ENCODE peak calls at places on chromosomes 13 and 19, in seven cellular contexts. R is SK-N-SH, C is AG04450, U is lower lobe of right lung, Z is sigmoid colon, Q is ascending aorta, W is neuronal stem cell. F is an unnamed sample.
A peak's percentile ranks its signal among the peaks of the same experiment; 100 is the strongest.

GRCh38 chr13:113519556-113519955 is 29.0 kb upstream of the DCUN1D2 start:
- DNase-seq in Q (peak; percentile 42), R (no peak), C (no peak), W (no peak), U (no peak), Z (no peak), F (no peak)

GRCh38 chr13:111561091-111561778 is 240.8 kb downstream of the TEX29 start:
- DNase-seq in Q (no peak), R (no peak), U (no peak), Z (no peak), W (no peak), C (no peak), F (no peak)

GRCh38 chr19:30656520-30657100 is 284.4 kb downstream of the ZNF536 start:
- DNase-seq in W (no peak), R (no peak), Q (peak; percentile 31), C (no peak), Z (no peak), U (no peak), F (no peak)

GRCh38 chr13:50085063-50085462 is 69.8 kb downstream of the KCNRG start:
- DNase-seq in C (no peak), R (no peak), W (peak; percentile 32), Q (no peak), Z (no peak), U (no peak), F (no peak)

GRCh38 chr13:45331981-45332830 is 8.8 kb downstream of the TPT1 start:
- DNase-seq in W (no peak), R (no peak), U (no peak), Q (peak; percentile 81), C (no peak), Z (no peak), F (peak; percentile 72)

GRCh38 chr19:35560271-35560670 is 3.2 kb downstream of the ATP4A start:
- DNase-seq in U (no peak), Q (no peak), Z (no peak), W (no peak), C (no peak), R (no peak), F (no peak)

GRCh38 chr13:40433577-40433976 is 232.9 kb downstream of the FOXO1 start:
- DNase-seq in C (no peak), Z (no peak), U (no peak), Q (no peak), W (no peak), R (no peak), F (no peak)

GRCh38 chr19:30064776-30065494 is 122.9 kb downstream of the URI1 start:
- DNase-seq in Q (peak; percentile 56), Z (no peak), U (no peak), C (no peak), R (peak; percentile 40), W (no peak), F (no peak)

GRCh38 chr13:98039964-98040363 is 86.5 kb downstream of the IPO5 start:
- DNase-seq in U (no peak), R (no peak), C (no peak), Q (no peak), Z (no peak), W (no peak), F (no peak)

GRCh38 chr13:110771194-110771593 is 57.7 kb downstream of the ING1 start:
- DNase-seq in R (no peak), W (no peak), U (no peak), Z (no peak), C (no peak), Q (no peak), F (no peak)

GRCh38 chr19:57978586-57979289 is 4.4 kb upstream of the C19orf18 start:
- DNase-seq in U (no peak), W (no peak), R (no peak), Z (no peak), Q (no peak), C (no peak), F (no peak)

GRCh38 chr13:30037306-30037705 is 186.9 kb upstream of the UBL3 start:
- DNase-seq in C (no peak), Q (no peak), U (no peak), R (peak; percentile 51), W (peak; percentile 49), Z (no peak), F (no peak)

GRCh38 chr13:106372199-106373160 is 163.0 kb downstream of the EFNB2 start:
- DNase-seq in C (no peak), R (no peak), Z (no peak), U (no peak), W (no peak), Q (no peak), F (peak; percentile 77)

GRCh38 chr19:7926021-7926726 is at the start of gene CTXN1:
- DNase-seq in Q (peak; percentile 83), W (peak; percentile 72), C (no peak), R (peak; percentile 94), Z (peak; percentile 88), U (peak; percentile 74), F (no peak)

GRCh38 chr13:30318026-30318425 is 10.7 kb upstream of the KATNAL1 start:
- DNase-seq in C (no peak), W (no peak), Q (no peak), U (no peak), Z (no peak), R (no peak), F (no peak)

GRCh38 chr13:111948811-111949210 is 118.1 kb upstream of the SOX1 start:
- DNase-seq in Z (no peak), U (no peak), W (no peak), C (no peak), Q (no peak), R (no peak), F (no peak)

GRCh38 chr13:60453490-60453889 is 56.5 kb downstream of the TDRD3 start:
- DNase-seq in U (no peak), C (no peak), W (no peak), Z (no peak), R (no peak), Q (no peak), F (no peak)

GRCh38 chr19:19406878-19407639 is 1.6 kb downstream of the GATAD2A start:
- DNase-seq in Z (peak; percentile 75), C (no peak), Q (no peak), W (no peak), R (no peak), U (peak; percentile 57), F (no peak)

GRCh38 chr19:58357798-58358145 is 4.5 kb upstream of the A1BG start:
- DNase-seq in R (no peak), U (peak; percentile 39), W (no peak), C (no peak), Q (no peak), Z (no peak), F (no peak)

GRCh38 chr13:40189426-40189825 is 477.0 kb downstream of the FOXO1 start:
- DNase-seq in U (no peak), W (no peak), C (no peak), Z (no peak), Q (no peak), R (no peak), F (no peak)

GRCh38 chr13:85313761-85314503 is 485.3 kb downstream of the SLITRK6 start:
- DNase-seq in Q (no peak), W (no peak), R (peak; percentile 24), C (no peak), U (no peak), Z (no peak), F (peak; percentile 4)

GRCh38 chr19:21841081-21841783 is 5.2 kb upstream of the ZNF43 start:
- DNase-seq in C (no peak), U (no peak), W (no peak), R (no peak), Q (no peak), Z (no peak), F (no peak)

GRCh38 chr13:74443623-74444022 is 309.4 kb upstream of the KLF12 start:
- DNase-seq in W (no peak), C (peak; percentile 60), Q (no peak), U (no peak), Z (no peak), R (no peak), F (peak; percentile 37)

GRCh38 chr19:4583961-4584669 is 24.6 kb upstream of the SEMA6B start:
- DNase-seq in Z (no peak), Q (no peak), W (peak; percentile 71), R (peak; percentile 87), C (no peak), U (no peak), F (no peak)

GRCh38 chr19:46815833-46816627 is 27.6 kb upstream of the SLC1A5 start:
- DNase-seq in C (no peak), R (no peak), Z (no peak), W (no peak), Q (no peak), U (no peak), F (no peak)

DNA sequence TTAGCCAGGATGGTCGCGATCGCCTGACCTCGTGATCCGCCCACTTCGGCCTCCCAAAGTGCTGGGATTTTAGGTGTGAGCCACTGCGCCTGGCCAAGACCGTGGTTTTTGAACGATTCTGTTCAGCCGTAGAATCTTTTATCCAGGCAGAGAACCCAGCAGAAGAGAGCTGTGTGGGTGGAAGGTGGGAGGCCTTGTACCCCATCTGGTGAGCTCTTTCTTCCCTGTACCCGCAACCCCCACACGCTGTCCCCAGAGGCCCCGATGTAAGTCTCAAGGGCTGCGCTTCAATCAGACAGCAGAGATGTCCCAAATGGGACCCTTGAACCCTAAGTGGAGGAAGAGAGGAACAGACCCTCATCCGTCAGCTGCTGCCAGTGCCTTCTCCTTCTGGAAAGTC is 3.7 kb downstream of the SLC25A23 start:
- DNase-seq in W (no peak), Q (no peak), R (no peak), C (no peak), U (no peak), Z (no peak), F (no peak)
- H3K4me3 ChIP-seq in W (no peak overlapping the region), Q (no peak overlapping the region), R (no peak overlapping the region), C (no peak overlapping the region), U (no peak overlapping the region), Z (no peak overlapping the region), F (no peak overlapping the region)

GRCh38 chr19:54095136-54095858 is 5.3 kb downstream of the OSCAR start:
- DNase-seq in R (no peak), W (no peak), C (no peak), U (no peak), Z (peak; percentile 57), Q (no peak), F (no peak)
- H3K4me3 ChIP-seq in R (peak overlapping the region; percentile 19), W (peak overlapping the region; percentile 78), C (peak overlapping the region; percentile 46), U (peak overlapping the region; percentile 36), Z (peak overlapping the region; percentile 20), Q (peak overlapping the region; percentile 61), F (peak overlapping the region; percentile 51)

GRCh38 chr13:77827350-77827749 is 91.3 kb downstream of the EDNRB start:
- DNase-seq in C (no peak), R (no peak), W (no peak), Q (no peak), Z (no peak), U (no peak), F (no peak)
- H3K4me3 ChIP-seq in C (no peak overlapping the region), R (no peak overlapping the region), W (no peak overlapping the region), Q (no peak overlapping the region), Z (no peak overlapping the region), U (no peak overlapping the region), F (no peak overlapping the region)

DNA sequence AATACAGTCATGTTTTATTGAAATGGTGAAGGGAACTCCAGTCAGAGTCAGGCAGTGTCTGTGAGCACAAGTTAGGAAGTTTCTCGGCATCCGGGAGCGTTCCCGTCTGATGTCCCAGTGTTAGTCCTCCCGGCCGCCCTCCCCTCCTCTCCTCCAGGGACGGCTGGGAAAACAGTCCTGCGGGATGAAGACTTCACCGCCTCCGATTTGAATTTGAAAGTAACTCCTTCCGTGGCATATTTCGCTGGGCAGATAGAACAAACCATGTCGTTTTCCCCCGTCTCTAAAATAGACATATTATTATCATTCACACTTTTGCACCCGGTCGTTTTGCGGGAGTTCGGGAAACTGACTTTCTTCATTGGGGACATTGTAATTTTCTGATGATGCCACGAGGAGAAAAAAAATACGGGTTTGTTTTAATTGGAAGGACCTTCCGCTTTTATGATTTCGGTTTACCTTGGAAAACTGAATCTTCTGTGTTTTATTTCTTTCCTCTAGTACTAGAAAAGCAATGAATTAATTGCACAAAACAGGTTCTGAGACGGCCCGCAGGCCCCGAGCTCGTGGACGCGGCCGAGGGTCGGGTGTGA is 76.6 kb downstream of the ZIC5 start:
- DNase-seq in W (no peak), R (peak; percentile 43), Q (no peak), C (no peak), U (no peak), Z (no peak), F (no peak)
- H3K4me3 ChIP-seq in W (peak overlapping the region; percentile 42), R (no peak overlapping the region), Q (peak overlapping the region; percentile 54), C (peak overlapping the region; percentile 2), U (peak overlapping the region; percentile 50), Z (peak overlapping the region; percentile 30), F (peak overlapping the region; percentile 15)

F was measured in AG04449.